ENCODE peak calls at places on chromosomes 13 and 19, in six cellular contexts. H, C, K, O, U and B are unnamed samples.

GRCh38 chr19:56014765-56015164 is 28.2 kb downstream of the NLRP5 start:
- DNase-seq in O (no peak), H (no peak), U (no peak), K (no peak), C (no peak), B (no peak)

GRCh38 chr13:56718791-56719190 is 421.9 kb upstream of the PRR20A start:
- DNase-seq in H (no peak), K (no peak), U (no peak), O (no peak), C (no peak), B (no peak)

GRCh38 chr19:6672693-6673290 is 2.8 kb upstream of the TNFSF14 start:
- DNase-seq in O (no peak), C (no peak), K (no peak), H (no peak), U (no peak), B (no peak)

GRCh38 chr19:10718205-10719196 is 622 bp downstream of the DNM2 start:
- DNase-seq in H (no peak), U (no peak), O (no peak), K (peak; percentile 47), C (peak; percentile 59), B (no peak)

GRCh38 chr13:70568571-70568970 is 460.3 kb upstream of the KLHL1 start:
- DNase-seq in C (peak; percentile 27), H (no peak), O (peak; percentile 25), U (peak; percentile 5), K (peak; percentile 4), B (no peak)

GRCh38 chr13:113170503-113170902 is 12.1 kb downstream of the PROZ start:
- DNase-seq in H (no peak), K (no peak), C (no peak), U (no peak), O (no peak), B (no peak)

GRCh38 chr19:18875726-18876125 is 20.2 kb downstream of the CERS1 start:
- DNase-seq in H (no peak), C (no peak), K (no peak), U (no peak), O (no peak), B (no peak)

GRCh38 chr19:2590630-2591399 is 111.7 kb downstream of the GNG7 start:
- DNase-seq in K (no peak), C (no peak), H (no peak), O (no peak), U (no peak), B (no peak)

GRCh38 chr13:109212630-109213029 is 573.8 kb downstream of the IRS2 start:
- DNase-seq in K (no peak), O (no peak), H (no peak), C (no peak), U (no peak), B (no peak)

GRCh38 chr13:90867336-90867683 is 480.2 kb upstream of the MIR17HG start:
- DNase-seq in K (peak; percentile 8), C (peak; percentile 82), U (peak; percentile 24), O (peak; percentile 75), H (peak; percentile 39), B (no peak)

GRCh38 chr19:19463348-19464117 is 51.8 kb downstream of the TSSK6 start:
- DNase-seq in U (no peak), C (no peak), K (no peak), O (no peak), H (no peak), B (no peak)

GRCh38 chr19:31332096-31332495 is 17.1 kb downstream of the TSHZ3 start:
- DNase-seq in U (no peak), C (no peak), O (no peak), K (no peak), H (no peak), B (no peak)

GRCh38 chr13:108915095-108915633 is 285.8 kb downstream of the MYO16 start:
- DNase-seq in K (no peak), U (no peak), O (peak; percentile 24), C (peak; percentile 40), H (no peak), B (no peak)

GRCh38 chr13:23621316-23621645 is 51.1 kb downstream of the TNFRSF19 start:
- DNase-seq in O (peak; percentile 20), C (no peak), H (no peak), U (no peak), K (no peak), B (no peak)

GRCh38 chr19:48955308-48955958 is 758 bp downstream of the BAX start:
- DNase-seq in K (no peak), U (no peak), H (no peak), C (no peak), O (no peak), B (no peak)

GRCh38 chr19:48954011-48954594 is 572 bp upstream of the BAX start:
- DNase-seq in K (no peak), O (no peak), C (no peak), H (no peak), U (no peak), B (no peak)

GRCh38 chr19:48950830-48951519 is 3.7 kb upstream of the BAX start:
- DNase-seq in K (no peak), O (no peak), U (no peak), C (peak; percentile 52), H (no peak), B (no peak)

GRCh38 chr19:48958006-48958405 is 3.3 kb downstream of the BAX start:
- DNase-seq in U (no peak), O (no peak), H (no peak), K (no peak), C (no peak), B (no peak)

GRCh38 chr19:48954595-48955307 is at the start of gene BAX:
- DNase-seq in U (peak; percentile 92), H (peak; percentile 91), O (peak; percentile 96), K (peak; percentile 97), C (peak; percentile 100), B (peak; percentile 98)
- TF ChIP-seq POLR2A in U (peak; percentile 86), H (no peak), O (no peak), K (peak; percentile 67), C (peak; percentile 68), B (peak; percentile 77)

GRCh38 chr13:110616103-110617101 is 1.1 kb downstream of the NAXD start:
- DNase-seq in U (no peak), C (peak; percentile 59), K (no peak), H (no peak), O (peak; percentile 26), B (peak; percentile 50)
- TF ChIP-seq POLR2AphosphoS5 in U (peak; percentile 43), C (no peak), K (peak; percentile 65), H (no peak), O (no peak), B (peak; percentile 18)

DNA sequence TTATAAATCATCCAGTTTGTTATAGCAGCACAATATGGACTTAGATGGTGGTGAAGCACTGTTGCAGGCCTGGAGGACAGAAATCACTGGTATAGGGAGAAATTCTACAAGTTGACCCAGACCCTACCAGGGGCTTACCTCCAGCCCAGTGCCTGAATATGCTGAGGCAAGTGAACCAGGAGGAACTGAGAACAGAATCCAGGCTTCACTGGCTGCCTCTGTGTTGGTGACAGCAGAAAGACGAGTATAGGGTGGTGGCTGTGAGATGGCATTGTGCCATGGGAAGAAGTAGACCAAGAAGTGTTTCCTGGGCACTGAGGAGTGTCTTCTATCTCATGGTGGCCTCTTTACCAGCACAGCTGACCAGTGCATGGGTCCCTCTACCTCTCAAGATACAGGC is 15.9 kb upstream of the EID2 start:
- DNase-seq in H (no peak), C (no peak), U (no peak), O (no peak), K (no peak), B (no peak)
- TF ChIP-seq TAF1 in H (no peak), C (no peak), U (no peak), O (no peak), K (no peak), B (no peak)

GRCh38 chr13:75721307-75721706 is 85.2 kb downstream of the LMO7 start:
- DNase-seq in O (no peak), K (no peak), U (no peak), C (no peak), H (no peak), B (no peak)
- TF ChIP-seq POLR2A in O (no peak), K (no peak), U (no peak), C (no peak), H (no peak), B (no peak)

GRCh38 chr13:99489028-99489427 is 12.2 kb upstream of the TM9SF2 start:
- DNase-seq in O (no peak), U (no peak), K (no peak), H (no peak), C (no peak), B (no peak)

GRCh38 chr13:99481357-99481756 is 19.9 kb upstream of the TM9SF2 start:
- DNase-seq in H (no peak), C (no peak), U (no peak), O (no peak), K (no peak), B (no peak)

GRCh38 chr13:99486996-99487395 is 14.3 kb upstream of the TM9SF2 start:
- DNase-seq in O (no peak), K (no peak), C (peak; percentile 7), H (no peak), U (no peak), B (no peak)

GRCh38 chr13:99484405-99484981 is 16.8 kb upstream of the TM9SF2 start:
- DNase-seq in U (no peak), H (no peak), O (no peak), K (no peak), C (no peak), B (no peak)
- TF ChIP-seq POLR2AphosphoS5 in U (no peak), H (no peak), O (no peak), K (no peak), C (no peak), B (no peak)

GRCh38 chr19:44767295-44768180 is 10.2 kb upstream of the CBLC start:
- DNase-seq in O (no peak), U (no peak), C (no peak), K (no peak), H (no peak), B (no peak)

GRCh38 chr19:44772969-44773368 is 4.7 kb upstream of the CBLC start:
- DNase-seq in O (no peak), U (no peak), K (no peak), C (no peak), H (no peak), B (no peak)

GRCh38 chr19:44774614-44775013 is 3.1 kb upstream of the CBLC start:
- DNase-seq in O (no peak), K (no peak), U (no peak), H (no peak), C (no peak), B (no peak)

GRCh38 chr19:44765949-44766335 is 11.7 kb upstream of the CBLC start:
- DNase-seq in O (no peak), U (no peak), K (no peak), C (no peak), H (no peak), B (no peak)

DNA sequence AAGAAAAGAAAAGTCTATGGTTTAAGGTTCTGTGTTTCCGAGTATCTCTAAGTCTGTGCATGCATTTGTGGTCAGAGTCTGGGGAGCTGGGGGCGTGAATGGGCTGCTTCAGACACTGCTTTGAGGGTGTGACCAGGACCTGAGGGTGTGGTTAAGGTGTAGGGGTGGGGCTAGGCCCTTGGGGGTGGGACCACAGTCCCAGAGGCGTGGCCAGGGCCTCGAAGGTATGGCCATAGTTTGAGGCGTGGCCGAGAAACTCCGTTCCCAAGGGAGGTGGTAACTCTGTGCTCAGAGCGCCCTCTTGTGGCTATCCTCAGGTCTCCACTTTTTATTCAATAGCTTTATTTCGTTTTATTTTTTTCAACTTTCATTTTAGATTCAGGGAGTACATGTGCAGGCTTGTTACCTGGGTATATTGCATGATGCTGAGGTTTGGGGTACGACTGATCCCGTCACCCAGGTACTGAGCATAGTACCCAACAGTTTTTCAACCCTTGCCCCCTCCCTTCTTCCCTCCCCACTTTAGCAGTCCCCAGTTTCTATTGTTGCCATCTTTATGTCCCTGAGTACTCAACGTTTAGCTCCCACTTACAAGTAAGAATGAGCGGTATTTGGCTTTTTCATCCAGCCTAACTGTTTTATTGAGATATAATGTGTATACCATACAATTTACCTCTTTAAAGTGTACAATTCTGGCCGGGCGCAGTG is 7.0 kb upstream of the CBLC start:
- DNase-seq in U (peak; percentile 97), C (peak; percentile 97), O (peak; percentile 89), K (peak; percentile 94), H (peak; percentile 90), B (peak; percentile 95)
- TF ChIP-seq TAF1 in U (peak; percentile 29), C (no peak), O (no peak), K (no peak), H (no peak), B (no peak)